ENCODE peak calls at places on chromosomes 1 and 21, in six cellular contexts. E is astrocyte of the spinal cord, K is fibroblast of pulmonary artery, A is PC-9, G is cardiac fibroblast, C is GM06990. M is an unnamed sample.
A peak's percentile ranks its signal among the peaks of the same experiment; 100 is the strongest.

GRCh38 chr1:223538921-223539445 is 126.5 kb downstream of the CAPN8 start:
- DNase-seq in E (no peak), K (no peak), A (no peak), G (no peak), C (no peak), M (no peak)

GRCh38 chr1:43306688-43307457 is 6.1 kb downstream of the TIE1 start:
- DNase-seq in E (no peak), K (no peak), A (no peak), G (no peak), C (no peak), M (no peak)

GRCh38 chr1:116724765-116725375 is 29.4 kb upstream of the CD2 start:
- DNase-seq in E (peak; percentile 63), K (peak; percentile 77), A (peak; percentile 67), G (peak; percentile 76), C (no peak), M (peak; percentile 68)

GRCh38 chr1:152398812-152399698 is 15.0 kb downstream of the CRNN start:
- DNase-seq in E (no peak), K (peak; percentile 16), A (no peak), G (peak; percentile 14), C (no peak), M (no peak)

GRCh38 chr1:71351438-71351837 is 270.6 kb upstream of the ZRANB2 start:
- DNase-seq in E (peak; percentile 72), K (peak; percentile 92), A (no peak), G (peak; percentile 89), C (no peak), M (no peak)

GRCh38 chr1:117534995-117535467 is 70.8 kb upstream of the TENT5C start:
- DNase-seq in E (peak; percentile 51), K (peak; percentile 80), A (peak; percentile 33), G (peak; percentile 87), C (peak; percentile 46), M (peak; percentile 23)

GRCh38 chr1:20481158-20481617 is 4.8 kb downstream of the CAMK2N1 start:
- DNase-seq in E (no peak), K (no peak), A (peak; percentile 28), G (no peak), C (no peak), M (no peak)

GRCh38 chr1:178374016-178374415 is 122.7 kb downstream of the CLEC20A start:
- DNase-seq in E (no peak), K (no peak), A (no peak), G (no peak), C (no peak), M (no peak)

GRCh38 chr1:183058835-183059234 is 35.6 kb downstream of the LAMC1 start:
- DNase-seq in E (peak; percentile 50), K (peak; percentile 33), A (no peak), G (peak; percentile 82), C (no peak), M (no peak)

GRCh38 chr1:26239936-26240335 is 5.9 kb downstream of the CEP85 start:
- DNase-seq in E (peak; percentile 37), K (peak; percentile 71), A (no peak), G (peak; percentile 54), C (no peak), M (no peak)

GRCh38 chr1:119929643-119930310 is 33.5 kb upstream of the ADAM30 start:
- DNase-seq in E (no peak), K (no peak), A (no peak), G (no peak), C (no peak), M (no peak)

GRCh38 chr1:57036896-57037295 is 71.1 kb upstream of the C8B start:
- DNase-seq in E (no peak), K (no peak), A (no peak), G (no peak), C (no peak), M (no peak)

GRCh38 chr1:27427836-27428315 is 35.5 kb downstream of the GPR3 start:
- DNase-seq in E (no peak), K (no peak), A (no peak), G (no peak), C (no peak), M (no peak)

GRCh38 chr21:45289655-45290515 is 2.2 kb upstream of the POFUT2 start:
- DNase-seq in E (no peak), K (peak; percentile 50), A (no peak), G (peak; percentile 39), C (no peak), M (no peak)

GRCh38 chr21:45874716-45875415 is 106.7 kb upstream of the COL6A1 start:
- DNase-seq in E (peak; percentile 98), K (peak; percentile 94), A (no peak), G (peak; percentile 95), C (no peak), M (no peak)

GRCh38 chr21:31529406-31529805 is 130.1 kb upstream of the SOD1 start:
- DNase-seq in E (no peak), K (no peak), A (no peak), G (no peak), C (no peak), M (no peak)

GRCh38 chr1:7616076-7616833 is 154.8 kb upstream of the VAMP3 start:
- DNase-seq in E (peak; percentile 27), K (peak; percentile 29), A (peak; percentile 14), G (peak; percentile 34), C (no peak), M (peak; percentile 71)

GRCh38 chr21:22346576-22346975 is 1348.4 kb downstream of the NCAM2 start:
- DNase-seq in E (no peak), K (no peak), A (no peak), G (no peak), C (no peak), M (no peak)

GRCh38 chr1:204853446-204853845 is 17.2 kb upstream of the NFASC start:
- DNase-seq in E (no peak), K (no peak), A (no peak), G (no peak), C (no peak), M (no peak)

GRCh38 chr21:43574741-43575465 is 84.4 kb downstream of the HSF2BP start:
- DNase-seq in E (no peak), K (no peak), A (no peak), G (no peak), C (no peak), M (no peak)

GRCh38 chr1:170938281-170938680 is 2.9 kb downstream of the MROH9 start:
- DNase-seq in E (no peak), K (no peak), A (no peak), G (no peak), C (no peak), M (no peak)

GRCh38 chr1:37056201-37056764 is 22.0 kb upstream of the GRIK3 start:
- DNase-seq in E (no peak), K (no peak), A (no peak), G (no peak), C (no peak), M (no peak)

GRCh38 chr1:160954158-160955104 is at the start of gene ITLN2:
- DNase-seq in E (peak; percentile 6), K (peak; percentile 59), A (peak; percentile 17), G (peak; percentile 53), C (peak; percentile 36), M (peak; percentile 40)

GRCh38 chr1:2322065-2322571 is 69.2 kb downstream of the MORN1 start:
- DNase-seq in E (peak; percentile 95), K (peak; percentile 91), A (peak; percentile 84), G (peak; percentile 78), C (no peak), M (peak; percentile 48)

GRCh38 chr1:2354511-2355407 is 36.6 kb downstream of the MORN1 start:
- DNase-seq in E (no peak), K (no peak), A (no peak), G (no peak), C (no peak), M (no peak)

GRCh38 chr1:174469687-174470086 is 21.9 kb downstream of the GPR52 start:
- DNase-seq in E (no peak), K (peak; percentile 4), A (no peak), G (peak; percentile 3), C (no peak), M (no peak)

GRCh38 chr1:70146488-70146887 is 58.9 kb downstream of the LRRC40 start:
- DNase-seq in E (peak; percentile 25), K (no peak), A (no peak), G (peak; percentile 39), C (no peak), M (no peak)

GRCh38 chr1:63557365-63557987 is 34.2 kb downstream of the EFCAB7 start:
- DNase-seq in E (peak; percentile 55), K (peak; percentile 63), A (peak; percentile 43), G (peak; percentile 69), C (no peak), M (peak; percentile 30)

GRCh38 chr1:92858564-92859399 is 26.9 kb downstream of the RPL5 start:
- DNase-seq in E (peak; percentile 84), K (peak; percentile 90), A (peak; percentile 45), G (peak; percentile 91), C (peak; percentile 48), M (peak; percentile 36)

GRCh38 chr1:59123081-59123675 is 173.7 kb upstream of the FGGY start:
- DNase-seq in E (no peak), K (no peak), A (no peak), G (no peak), C (no peak), M (no peak)

DNA sequence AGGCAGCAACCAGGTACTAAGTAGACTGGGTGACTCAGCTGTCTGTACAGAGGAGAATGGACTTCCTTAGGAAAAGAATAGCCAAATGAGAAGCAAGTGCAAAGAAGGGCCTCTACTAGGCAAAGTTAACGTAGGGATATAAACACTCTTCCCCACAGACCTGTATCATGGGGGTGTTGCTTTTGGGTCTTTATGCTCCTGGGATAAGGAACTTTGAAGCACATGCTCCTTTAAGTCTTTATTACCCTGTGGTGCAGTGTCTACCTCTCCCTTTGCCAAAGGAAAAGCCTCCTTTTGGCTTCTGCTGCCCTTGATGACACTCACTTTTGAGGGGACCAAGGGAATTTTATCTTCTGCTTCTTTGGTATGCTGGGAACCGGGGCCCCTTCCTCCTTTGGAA is 5.0 kb downstream of the RFX5 start:
- DNase-seq in E (no peak), K (no peak), A (no peak), G (no peak), C (no peak), M (no peak)
- TF ChIP-seq CTCF in E (no peak), K (no peak), A (no peak), G (no peak), C (no peak), M (no peak)

GRCh38 chr1:109368464-109368863 is 29.3 kb downstream of the SORT1 start:
- DNase-seq in E (no peak), K (no peak), A (no peak), G (peak; percentile 12), C (no peak), M (no peak)
- TF ChIP-seq CTCF in E (no peak), K (no peak), A (no peak), G (no peak), C (no peak), M (no peak)

DNA sequence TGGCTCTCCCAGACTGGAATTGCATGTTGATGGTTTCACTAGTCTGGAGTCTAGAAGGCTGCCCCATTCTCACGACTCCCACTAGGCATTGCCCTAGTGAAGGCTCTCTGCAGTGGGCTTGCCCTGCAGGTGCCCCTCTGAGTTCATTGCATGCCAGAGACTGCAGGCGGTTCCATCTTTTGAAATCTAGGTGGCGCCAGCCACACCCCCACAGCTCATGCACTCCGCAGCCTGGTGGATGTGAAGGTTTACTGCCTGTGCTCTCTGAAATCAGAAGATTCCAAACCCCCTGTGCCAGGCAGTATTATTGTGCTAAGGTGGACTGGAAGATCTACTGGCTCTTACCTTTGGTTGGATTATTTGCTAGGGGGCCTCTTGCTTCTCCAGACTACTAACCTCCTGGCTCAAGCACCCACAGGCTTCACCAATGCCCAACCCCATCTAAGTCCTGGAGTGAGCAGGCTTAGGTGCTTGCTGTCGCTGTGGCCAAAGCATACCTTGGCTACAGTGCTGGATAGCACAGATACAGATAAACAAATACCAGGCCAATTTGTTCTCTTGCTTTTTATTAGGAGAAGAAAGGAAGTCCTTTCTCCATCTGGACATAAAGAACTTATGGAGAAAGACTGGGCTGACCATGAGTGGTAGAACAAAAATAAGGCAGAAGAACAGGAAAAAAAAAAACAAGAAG is 83.5 kb upstream of the SIM2 start:
- DNase-seq in E (no peak), K (no peak), A (no peak), G (no peak), C (no peak), M (no peak)
- TF ChIP-seq CTCF in E (no peak), K (no peak), A (no peak), G (peak; percentile 20), C (peak; percentile 48), M (no peak)

GRCh38 chr1:9384751-9385245 is 92.1 kb downstream of the SPSB1 start:
- DNase-seq in E (peak; percentile 29), K (no peak), A (no peak), G (no peak), C (no peak), M (no peak)
- TF ChIP-seq CTCF in E (no peak), K (no peak), A (no peak), G (no peak), C (no peak), M (no peak)

M was measured in neural crest cell.